ENCODE peak calls at places on chromosome 19, in seven cellular contexts. A is Right ventricle myocardium superior; C is bronchial epithelial cell; P is fibroblast of lung; S is stimulated activated naive CD8-positive, alpha-beta T cell treated with anti-CD3 and anti-CD28 coated beads, Interleukin-15, amount 100 ng/mL, for 72 hours; G is left ventricle myocardium superior; L is stimulated activated CD8-positive, alpha-beta memory T cell treated with anti-CD3 and anti-CD28 coated beads, Interleukin-4, amount 100 ng/mL, for 24 hours. J is an unnamed sample.

GRCh38 chr19:48644839-48645651 is 942 bp downstream of the CA11 start:
- DNase-seq in A (peak; percentile 79), C (peak; percentile 52), P (peak; percentile 66), S (peak; percentile 74), G (peak; percentile 77), L (peak; percentile 58), J (no peak)

GRCh38 chr19:14471436-14472187 is 3.5 kb downstream of the PTGER1 start:
- DNase-seq in A (no peak), C (no peak), P (no peak), S (no peak), G (peak; percentile 27), L (no peak), J (no peak)

GRCh38 chr19:48741222-48741999 is 1.0 kb upstream of the RASIP1 start:
- DNase-seq in A (peak; percentile 64), C (peak; percentile 32), P (no peak), S (peak; percentile 58), G (peak; percentile 66), L (no peak), J (no peak)

GRCh38 chr19:13095934-13096890 is 6.4 kb downstream of the LYL1 start:
- DNase-seq in A (no peak), C (no peak), P (no peak), S (no peak), G (peak; percentile 59), L (no peak), J (no peak)

GRCh38 chr19:7869453-7869909 is 4.7 kb downstream of the PRR36 start:
- DNase-seq in A (peak; percentile 65), C (peak; percentile 20), P (no peak), S (peak; percentile 91), G (peak; percentile 76), L (peak; percentile 58), J (no peak)

GRCh38 chr19:52187407-52187806 is 2.4 kb upstream of the PPP2R1A start:
- DNase-seq in A (no peak), C (no peak), P (no peak), S (no peak), G (no peak), L (no peak), J (no peak)

GRCh38 chr19:34241513-34242337 is 12.6 kb upstream of the GARRE1 start:
- DNase-seq in A (no peak), C (peak; percentile 39), P (no peak), S (no peak), G (no peak), L (no peak), J (no peak)

GRCh38 chr19:49579947-49580263 is 451 bp downstream of the NOSIP start:
- DNase-seq in A (no peak), C (no peak), P (no peak), S (no peak), G (no peak), L (no peak), J (no peak)

GRCh38 chr19:950352-951066 is 24.7 kb downstream of the ARID3A start:
- DNase-seq in A (no peak), C (no peak), P (no peak), S (no peak), G (no peak), L (no peak), J (no peak)

GRCh38 chr19:52398091-52398461 is 427 bp downstream of the ZNF528 start:
- DNase-seq in A (no peak), C (no peak), P (peak; percentile 11), S (no peak), G (no peak), L (no peak), J (no peak)